ENCODE peak calls at places on chromosomes 12 and 14, in four cellular contexts. N, I, O and Z are unnamed samples.

GRCh38 chr12:107352347-107353081 is 259.2 kb upstream of the CRY1 start:
- DNase-seq in N (no peak), I (no peak), O (no peak), Z (no peak)

GRCh38 chr14:74259513-74259912 is 20.3 kb downstream of the VSX2 start:
- DNase-seq in N (no peak), I (no peak), O (no peak), Z (no peak)

GRCh38 chr14:103296007-103296406 is 38.0 kb upstream of the EIF5 start:
- DNase-seq in N (peak), I (peak), O (peak), Z (peak)

GRCh38 chr12:176321-177181 is 37.4 kb downstream of the SLC6A12 start:
- DNase-seq in N (no peak), I (peak), O (peak), Z (no peak)

GRCh38 chr12:94299846-94300245 is 151.5 kb downstream of the PLXNC1 start:
- DNase-seq in N (no peak), I (no peak), O (no peak), Z (no peak)

GRCh38 chr14:31582286-31582691 is 21.1 kb downstream of the NUBPL start:
- DNase-seq in N (no peak), I (no peak), O (peak), Z (peak)

GRCh38 chr12:19757317-19757877 is 318.1 kb downstream of the AEBP2 start:
- DNase-seq in N (no peak), I (peak), O (peak), Z (no peak)

GRCh38 chr12:104345234-104346066 is 41.9 kb downstream of the EID3 start:
- DNase-seq in N (no peak), I (no peak), O (no peak), Z (no peak)

GRCh38 chr14:91144425-91145145 is 30.7 kb downstream of the DGLUCY start:
- DNase-seq in N (no peak), I (peak), O (peak), Z (no peak)

GRCh38 chr12:62586850-62587249 is 120.2 kb downstream of the MON2 start:
- DNase-seq in N (no peak), I (no peak), O (peak), Z (no peak)

GRCh38 chr14:25050494-25051170 is 685 bp upstream of the STXBP6 start:
- DNase-seq in N (peak), I (peak), O (peak), Z (no peak)

GRCh38 chr12:95623554-95624170 is 72.4 kb upstream of the USP44 start:
- DNase-seq in N (no peak), I (peak), O (peak), Z (peak)

GRCh38 chr14:49770212-49770817 is 2.4 kb downstream of the KLHDC2 start:
- DNase-seq in N (no peak), I (no peak), O (peak), Z (no peak)

GRCh38 chr12:34335819-34336262 is 313.5 kb downstream of the ALG10 start:
- DNase-seq in N (no peak), I (no peak), O (no peak), Z (no peak)

GRCh38 chr12:93442411-93443340 is 929 bp upstream of the UBE2N start:
- DNase-seq in N (no peak), I (peak), O (no peak), Z (no peak)

GRCh38 chr12:114682920-114683708 is 861 bp downstream of the TBX3 start:
- DNase-seq in N (no peak), I (peak), O (peak), Z (no peak)

GRCh38 chr12:77796775-77797174 is 33.9 kb upstream of the NAV3 start:
- DNase-seq in N (peak), I (peak), O (peak), Z (no peak)

GRCh38 chr12:80232873-80233272 is 133.5 kb downstream of the OTOGL start:
- DNase-seq in N (no peak), I (no peak), O (no peak), Z (no peak)

GRCh38 chr12:32585680-32586079 is 93.4 kb upstream of the DNM1L start:
- DNase-seq in N (no peak), I (no peak), O (no peak), Z (no peak)